ENCODE peak calls at places on chromosome 7, in nine cellular contexts. One of them, this sample, is unnamed.

GRCh38 chr7:144835166-144835611 is 664 bp downstream of the TPK1 start:
- DNase-seq in OCI-LY7: peak
- DNase-seq in upper lobe of right lung: no peak
- DNase-seq in ovary: peak
- DNase-seq in lower leg skin: peak
- DNase-seq in psoas muscle: peak
- DNase-seq in breast epithelium: no peak
- DNase-seq in GM12864: no peak
- DNase-seq in fibroblast of lung: peak
- DNase-seq in this sample: no peak

GRCh38 chr7:152870106-152870693 is 110.6 kb downstream of the ACTR3B start:
- DNase-seq in OCI-LY7: no peak
- DNase-seq in upper lobe of right lung: peak
- DNase-seq in ovary: no peak
- DNase-seq in lower leg skin: no peak
- DNase-seq in psoas muscle: no peak
- DNase-seq in breast epithelium: no peak
- DNase-seq in GM12864: no peak
- DNase-seq in fibroblast of lung: no peak
- DNase-seq in this sample: no peak

GRCh38 chr7:55575733-55576132 is 3.4 kb upstream of the VOPP1 start:
- DNase-seq in OCI-LY7: no peak
- DNase-seq in upper lobe of right lung: no peak
- DNase-seq in ovary: no peak
- DNase-seq in lower leg skin: no peak
- DNase-seq in psoas muscle: no peak
- DNase-seq in breast epithelium: no peak
- DNase-seq in GM12864: no peak
- DNase-seq in fibroblast of lung: no peak
- DNase-seq in this sample: no peak

GRCh38 chr7:103637080-103637479 is 191.1 kb upstream of the SLC26A5 start:
- DNase-seq in OCI-LY7: no peak
- DNase-seq in upper lobe of right lung: no peak
- DNase-seq in ovary: no peak
- DNase-seq in lower leg skin: no peak
- DNase-seq in psoas muscle: no peak
- DNase-seq in breast epithelium: no peak
- DNase-seq in GM12864: no peak
- DNase-seq in fibroblast of lung: peak
- DNase-seq in this sample: peak

GRCh38 chr7:18352339-18353255 is 143.0 kb upstream of the HDAC9 start:
- DNase-seq in OCI-LY7: peak
- DNase-seq in upper lobe of right lung: no peak
- DNase-seq in ovary: no peak
- DNase-seq in lower leg skin: peak
- DNase-seq in psoas muscle: no peak
- DNase-seq in breast epithelium: no peak
- DNase-seq in GM12864: no peak
- DNase-seq in fibroblast of lung: peak
- DNase-seq in this sample: peak

GRCh38 chr7:155020996-155021395 is 18.1 kb upstream of the PAXIP1 start:
- DNase-seq in OCI-LY7: no peak
- DNase-seq in upper lobe of right lung: no peak
- DNase-seq in ovary: no peak
- DNase-seq in lower leg skin: no peak
- DNase-seq in psoas muscle: no peak
- DNase-seq in breast epithelium: no peak
- DNase-seq in GM12864: no peak
- DNase-seq in fibroblast of lung: no peak
- DNase-seq in this sample: no peak

GRCh38 chr7:152051968-152052367 is 26.5 kb downstream of the GALNT11 start:
- DNase-seq in OCI-LY7: no peak
- DNase-seq in upper lobe of right lung: no peak
- DNase-seq in ovary: no peak
- DNase-seq in lower leg skin: no peak
- DNase-seq in psoas muscle: no peak
- DNase-seq in breast epithelium: no peak
- DNase-seq in GM12864: no peak
- DNase-seq in fibroblast of lung: no peak
- DNase-seq in this sample: no peak

GRCh38 chr7:157974678-157975230 is 612.9 kb downstream of the PTPRN2 start:
- DNase-seq in OCI-LY7: no peak
- DNase-seq in upper lobe of right lung: no peak
- DNase-seq in ovary: no peak
- DNase-seq in lower leg skin: no peak
- DNase-seq in psoas muscle: no peak
- DNase-seq in breast epithelium: no peak
- DNase-seq in GM12864: no peak
- DNase-seq in fibroblast of lung: no peak
- DNase-seq in this sample: no peak

GRCh38 chr7:2738766-2739549 is 51.0 kb downstream of the AMZ1 start:
- DNase-seq in OCI-LY7: no peak
- DNase-seq in upper lobe of right lung: no peak
- DNase-seq in ovary: peak
- DNase-seq in lower leg skin: no peak
- DNase-seq in psoas muscle: no peak
- DNase-seq in breast epithelium: no peak
- DNase-seq in GM12864: no peak
- DNase-seq in fibroblast of lung: no peak
- DNase-seq in this sample: no peak

GRCh38 chr7:36663481-36663880 is 60.8 kb downstream of the AOAH start:
- DNase-seq in OCI-LY7: no peak
- DNase-seq in upper lobe of right lung: no peak
- DNase-seq in ovary: no peak
- DNase-seq in lower leg skin: no peak
- DNase-seq in psoas muscle: no peak
- DNase-seq in breast epithelium: no peak
- DNase-seq in GM12864: no peak
- DNase-seq in fibroblast of lung: no peak
- DNase-seq in this sample: no peak

GRCh38 chr7:43204081-43204480 is 91.6 kb downstream of the HECW1 start:
- DNase-seq in OCI-LY7: no peak
- DNase-seq in upper lobe of right lung: no peak
- DNase-seq in ovary: no peak
- DNase-seq in lower leg skin: no peak
- DNase-seq in psoas muscle: no peak
- DNase-seq in breast epithelium: no peak
- DNase-seq in GM12864: no peak
- DNase-seq in fibroblast of lung: peak
- DNase-seq in this sample: peak

GRCh38 chr7:26451997-26452396 is 160.3 kb downstream of the SNX10 start:
- DNase-seq in OCI-LY7: no peak
- DNase-seq in upper lobe of right lung: no peak
- DNase-seq in ovary: no peak
- DNase-seq in lower leg skin: no peak
- DNase-seq in psoas muscle: no peak
- DNase-seq in breast epithelium: no peak
- DNase-seq in GM12864: no peak
- DNase-seq in fibroblast of lung: no peak
- DNase-seq in this sample: no peak

GRCh38 chr7:135678612-135679575 is 16.6 kb downstream of the STMP1 start:
- DNase-seq in OCI-LY7: no peak
- DNase-seq in upper lobe of right lung: peak
- DNase-seq in ovary: no peak
- DNase-seq in lower leg skin: peak
- DNase-seq in psoas muscle: peak
- DNase-seq in breast epithelium: peak
- DNase-seq in GM12864: no peak
- DNase-seq in fibroblast of lung: peak
- DNase-seq in this sample: no peak

GRCh38 chr7:113912881-113913280 is 5.9 kb downstream of the PPP1R3A start:
- DNase-seq in OCI-LY7: no peak
- DNase-seq in upper lobe of right lung: no peak
- DNase-seq in ovary: no peak
- DNase-seq in lower leg skin: no peak
- DNase-seq in psoas muscle: peak
- DNase-seq in breast epithelium: no peak
- DNase-seq in GM12864: no peak
- DNase-seq in fibroblast of lung: no peak
- DNase-seq in this sample: no peak

GRCh38 chr7:42869131-42870020 is 42.5 kb downstream of the C7orf25 start:
- DNase-seq in OCI-LY7: no peak
- DNase-seq in upper lobe of right lung: no peak
- DNase-seq in ovary: no peak
- DNase-seq in lower leg skin: no peak
- DNase-seq in psoas muscle: no peak
- DNase-seq in breast epithelium: no peak
- DNase-seq in GM12864: peak
- DNase-seq in fibroblast of lung: peak
- DNase-seq in this sample: no peak

GRCh38 chr7:51035696-51036095 is 253.0 kb upstream of the GRB10 start:
- DNase-seq in OCI-LY7: no peak
- DNase-seq in upper lobe of right lung: no peak
- DNase-seq in ovary: no peak
- DNase-seq in lower leg skin: no peak
- DNase-seq in psoas muscle: no peak
- DNase-seq in breast epithelium: no peak
- DNase-seq in GM12864: no peak
- DNase-seq in fibroblast of lung: peak
- DNase-seq in this sample: no peak

GRCh38 chr7:27605689-27606269 is 56.9 kb downstream of the HIBADH start:
- DNase-seq in OCI-LY7: peak
- DNase-seq in upper lobe of right lung: no peak
- DNase-seq in ovary: no peak
- DNase-seq in lower leg skin: no peak
- DNase-seq in psoas muscle: no peak
- DNase-seq in breast epithelium: no peak
- DNase-seq in GM12864: no peak
- DNase-seq in fibroblast of lung: peak
- DNase-seq in this sample: no peak

GRCh38 chr7:158110034-158110590 is 477.5 kb downstream of the PTPRN2 start:
- DNase-seq in OCI-LY7: no peak
- DNase-seq in upper lobe of right lung: no peak
- DNase-seq in ovary: no peak
- DNase-seq in lower leg skin: no peak
- DNase-seq in psoas muscle: no peak
- DNase-seq in breast epithelium: no peak
- DNase-seq in GM12864: no peak
- DNase-seq in fibroblast of lung: no peak
- DNase-seq in this sample: no peak

GRCh38 chr7:97167176-97167575 is 49.7 kb downstream of the SDHAF3 start:
- DNase-seq in OCI-LY7: no peak
- DNase-seq in upper lobe of right lung: no peak
- DNase-seq in ovary: no peak
- DNase-seq in lower leg skin: no peak
- DNase-seq in psoas muscle: no peak
- DNase-seq in breast epithelium: no peak
- DNase-seq in GM12864: no peak
- DNase-seq in fibroblast of lung: no peak
- DNase-seq in this sample: no peak

GRCh38 chr7:108290344-108291134 is 160.4 kb upstream of the LAMB4 start:
- DNase-seq in OCI-LY7: no peak
- DNase-seq in upper lobe of right lung: no peak
- DNase-seq in ovary: no peak
- DNase-seq in lower leg skin: no peak
- DNase-seq in psoas muscle: no peak
- DNase-seq in breast epithelium: no peak
- DNase-seq in GM12864: no peak
- DNase-seq in fibroblast of lung: no peak
- DNase-seq in this sample: no peak

GRCh38 chr7:102122026-102122425 is 164.6 kb upstream of the SH2B2 start:
- DNase-seq in OCI-LY7: peak
- DNase-seq in upper lobe of right lung: no peak
- DNase-seq in ovary: no peak
- DNase-seq in lower leg skin: no peak
- DNase-seq in psoas muscle: no peak
- DNase-seq in breast epithelium: no peak
- DNase-seq in GM12864: no peak
- DNase-seq in fibroblast of lung: peak
- DNase-seq in this sample: no peak

GRCh38 chr7:38223311-38223710 is 45.3 kb downstream of the STARD3NL start:
- DNase-seq in OCI-LY7: no peak
- DNase-seq in upper lobe of right lung: no peak
- DNase-seq in ovary: no peak
- DNase-seq in lower leg skin: no peak
- DNase-seq in psoas muscle: no peak
- DNase-seq in breast epithelium: no peak
- DNase-seq in GM12864: no peak
- DNase-seq in fibroblast of lung: no peak
- DNase-seq in this sample: no peak
- H3K4me3 ChIP-seq in OCI-LY7: no peak
- H3K4me3 ChIP-seq in upper lobe of right lung: no peak
- H3K4me3 ChIP-seq in ovary: no peak
- H3K4me3 ChIP-seq in lower leg skin: no peak
- H3K4me3 ChIP-seq in psoas muscle: no peak
- H3K4me3 ChIP-seq in breast epithelium: no peak
- H3K4me3 ChIP-seq in GM12864: no peak
- H3K4me3 ChIP-seq in fibroblast of lung: no peak
- H3K4me3 ChIP-seq in this sample: no peak

GRCh38 chr7:46244752-46245151 is 323.7 kb upstream of the IGFBP3 start:
- DNase-seq in OCI-LY7: no peak
- DNase-seq in upper lobe of right lung: no peak
- DNase-seq in ovary: no peak
- DNase-seq in lower leg skin: no peak
- DNase-seq in psoas muscle: no peak
- DNase-seq in breast epithelium: no peak
- DNase-seq in GM12864: no peak
- DNase-seq in fibroblast of lung: peak
- DNase-seq in this sample: no peak
- H3K4me3 ChIP-seq in OCI-LY7: no peak
- H3K4me3 ChIP-seq in upper lobe of right lung: no peak
- H3K4me3 ChIP-seq in ovary: no peak
- H3K4me3 ChIP-seq in lower leg skin: no peak
- H3K4me3 ChIP-seq in psoas muscle: no peak
- H3K4me3 ChIP-seq in breast epithelium: no peak
- H3K4me3 ChIP-seq in GM12864: no peak
- H3K4me3 ChIP-seq in fibroblast of lung: no peak
- H3K4me3 ChIP-seq in this sample: no peak

DNA sequence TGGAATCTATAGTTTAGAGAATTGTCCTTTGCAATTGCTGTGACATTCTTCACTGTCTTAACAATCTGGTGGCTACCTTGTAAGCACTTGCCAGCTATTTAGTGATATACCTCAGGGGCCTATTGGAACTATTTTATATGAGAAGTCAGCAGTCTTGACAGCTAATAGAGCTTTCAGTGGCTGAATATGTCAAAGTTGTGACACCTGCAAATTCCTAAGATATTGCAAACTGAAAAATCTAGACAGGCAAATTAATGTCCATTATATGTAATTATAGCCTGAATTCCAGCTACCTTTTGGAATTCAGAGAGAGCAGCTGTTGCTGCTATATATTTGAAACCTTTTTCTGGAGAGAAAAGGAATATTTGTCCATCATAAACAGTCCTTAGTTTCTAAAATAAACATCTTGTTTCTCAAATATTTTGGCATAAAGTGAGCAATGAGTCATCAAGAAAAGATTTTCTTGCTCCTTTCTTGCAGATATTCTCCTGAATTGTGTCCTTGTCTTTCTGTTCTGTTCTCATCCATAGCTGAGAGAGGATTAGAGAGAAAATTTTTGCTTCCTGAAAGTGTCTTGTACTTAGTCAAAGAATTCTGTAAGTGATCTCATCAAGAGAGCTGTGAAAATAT is 408.9 kb upstream of the SEMA3D start:
- DNase-seq in OCI-LY7: no peak
- DNase-seq in upper lobe of right lung: no peak
- DNase-seq in ovary: no peak
- DNase-seq in lower leg skin: no peak
- DNase-seq in psoas muscle: no peak
- DNase-seq in breast epithelium: no peak
- DNase-seq in GM12864: no peak
- DNase-seq in fibroblast of lung: peak
- DNase-seq in this sample: peak
- H3K4me3 ChIP-seq in OCI-LY7: no peak
- H3K4me3 ChIP-seq in upper lobe of right lung: no peak
- H3K4me3 ChIP-seq in ovary: no peak
- H3K4me3 ChIP-seq in lower leg skin: no peak
- H3K4me3 ChIP-seq in psoas muscle: no peak
- H3K4me3 ChIP-seq in breast epithelium: no peak
- H3K4me3 ChIP-seq in GM12864: no peak
- H3K4me3 ChIP-seq in fibroblast of lung: no peak
- H3K4me3 ChIP-seq in this sample: no peak

GRCh38 chr7:94161476-94161875 is 157.3 kb upstream of the BET1 start:
- DNase-seq in OCI-LY7: no peak
- DNase-seq in upper lobe of right lung: no peak
- DNase-seq in ovary: no peak
- DNase-seq in lower leg skin: no peak
- DNase-seq in psoas muscle: no peak
- DNase-seq in breast epithelium: no peak
- DNase-seq in GM12864: no peak
- DNase-seq in fibroblast of lung: no peak
- DNase-seq in this sample: no peak
- H3K4me3 ChIP-seq in OCI-LY7: peak
- H3K4me3 ChIP-seq in upper lobe of right lung: no peak
- H3K4me3 ChIP-seq in ovary: no peak
- H3K4me3 ChIP-seq in lower leg skin: no peak
- H3K4me3 ChIP-seq in psoas muscle: no peak
- H3K4me3 ChIP-seq in breast epithelium: no peak
- H3K4me3 ChIP-seq in GM12864: no peak
- H3K4me3 ChIP-seq in fibroblast of lung: no peak
- H3K4me3 ChIP-seq in this sample: no peak

This sample was measured in skeletal muscle cell.